ENCODE peak calls at places on chromosomes 2 and 18, in eight cellular contexts. One of them, this sample, is unnamed.
A peak's percentile ranks its signal among the peaks of the same experiment; 100 is the strongest.

GRCh38 chr2:119214453-119214852 is 9.2 kb upstream of the STEAP3 start:
- DNase-seq in bronchial epithelial cell: no peak
- DNase-seq in OCI-LY7: no peak
- DNase-seq in aorta: no peak
- DNase-seq in PC-9: no peak
- DNase-seq in cardiac muscle cell: no peak
- DNase-seq in brain microvascular endothelial cell: no peak
- DNase-seq in A673: no peak
- DNase-seq in this sample: no peak

GRCh38 chr2:181458881-181459280 is 1.7 kb downstream of the ITGA4 start:
- DNase-seq in aorta: no peak
- DNase-seq in bronchial epithelial cell: peak; percentile 50
- DNase-seq in OCI-LY7: no peak
- DNase-seq in cardiac muscle cell: no peak
- DNase-seq in A673: no peak
- DNase-seq in PC-9: no peak
- DNase-seq in brain microvascular endothelial cell: no peak
- DNase-seq in this sample: no peak

GRCh38 chr2:47339745-47340541 is 63.0 kb upstream of the MSH2 start:
- DNase-seq in OCI-LY7: no peak
- DNase-seq in aorta: no peak
- DNase-seq in A673: no peak
- DNase-seq in brain microvascular endothelial cell: peak; percentile 68
- DNase-seq in PC-9: peak; percentile 100
- DNase-seq in bronchial epithelial cell: peak; percentile 100
- DNase-seq in cardiac muscle cell: peak; percentile 24
- DNase-seq in this sample: peak; percentile 55

GRCh38 chr18:45636110-45636509 is 20.8 kb downstream of the SLC14A2 start:
- DNase-seq in PC-9: no peak
- DNase-seq in brain microvascular endothelial cell: no peak
- DNase-seq in OCI-LY7: no peak
- DNase-seq in A673: peak; percentile 34
- DNase-seq in cardiac muscle cell: no peak
- DNase-seq in aorta: no peak
- DNase-seq in bronchial epithelial cell: peak; percentile 60
- DNase-seq in this sample: no peak

GRCh38 chr2:128695646-128696240 is 377.1 kb upstream of the HS6ST1 start:
- DNase-seq in bronchial epithelial cell: no peak
- DNase-seq in brain microvascular endothelial cell: no peak
- DNase-seq in cardiac muscle cell: no peak
- DNase-seq in aorta: no peak
- DNase-seq in A673: no peak
- DNase-seq in PC-9: no peak
- DNase-seq in OCI-LY7: no peak
- DNase-seq in this sample: no peak

GRCh38 chr18:24112874-24113615 is 25.8 kb upstream of the CABYR start:
- DNase-seq in PC-9: peak; percentile 88
- DNase-seq in brain microvascular endothelial cell: peak; percentile 56
- DNase-seq in aorta: no peak
- DNase-seq in OCI-LY7: no peak
- DNase-seq in A673: no peak
- DNase-seq in cardiac muscle cell: no peak
- DNase-seq in bronchial epithelial cell: peak; percentile 74
- DNase-seq in this sample: peak; percentile 1

GRCh38 chr2:207847807-207848544 is 78.3 kb upstream of the FZD5 start:
- DNase-seq in aorta: no peak
- DNase-seq in PC-9: peak; percentile 96
- DNase-seq in brain microvascular endothelial cell: peak; percentile 8
- DNase-seq in cardiac muscle cell: peak; percentile 87
- DNase-seq in A673: no peak
- DNase-seq in bronchial epithelial cell: peak; percentile 98
- DNase-seq in OCI-LY7: no peak
- DNase-seq in this sample: peak; percentile 72

GRCh38 chr18:79555885-79556284 is 123.7 kb upstream of the CTDP1 start:
- DNase-seq in bronchial epithelial cell: no peak
- DNase-seq in A673: no peak
- DNase-seq in PC-9: no peak
- DNase-seq in brain microvascular endothelial cell: no peak
- DNase-seq in OCI-LY7: no peak
- DNase-seq in cardiac muscle cell: no peak
- DNase-seq in aorta: peak; percentile 61
- DNase-seq in this sample: no peak

GRCh38 chr2:134760385-134760784 is 41.6 kb upstream of the TMEM163 start:
- DNase-seq in cardiac muscle cell: no peak
- DNase-seq in brain microvascular endothelial cell: no peak
- DNase-seq in aorta: no peak
- DNase-seq in bronchial epithelial cell: no peak
- DNase-seq in PC-9: no peak
- DNase-seq in A673: no peak
- DNase-seq in OCI-LY7: no peak
- DNase-seq in this sample: no peak

GRCh38 chr2:65045651-65046050 is 10.6 kb upstream of the CEP68 start:
- DNase-seq in A673: no peak
- DNase-seq in aorta: no peak
- DNase-seq in bronchial epithelial cell: no peak
- DNase-seq in cardiac muscle cell: peak; percentile 48
- DNase-seq in PC-9: no peak
- DNase-seq in OCI-LY7: no peak
- DNase-seq in brain microvascular endothelial cell: peak; percentile 41
- DNase-seq in this sample: no peak

GRCh38 chr2:102166189-102166845 is 20.5 kb upstream of the IL1RL2 start:
- DNase-seq in cardiac muscle cell: no peak
- DNase-seq in OCI-LY7: no peak
- DNase-seq in brain microvascular endothelial cell: peak; percentile 57
- DNase-seq in aorta: no peak
- DNase-seq in A673: peak; percentile 8
- DNase-seq in bronchial epithelial cell: peak; percentile 61
- DNase-seq in PC-9: no peak
- DNase-seq in this sample: peak; percentile 58

GRCh38 chr2:95374029-95374428 is 28.5 kb upstream of the FAHD2A start:
- DNase-seq in OCI-LY7: no peak
- DNase-seq in brain microvascular endothelial cell: no peak
- DNase-seq in PC-9: no peak
- DNase-seq in bronchial epithelial cell: no peak
- DNase-seq in A673: no peak
- DNase-seq in cardiac muscle cell: no peak
- DNase-seq in aorta: peak; percentile 24
- DNase-seq in this sample: no peak

GRCh38 chr2:37471994-37472393 is 127.6 kb downstream of the QPCT start:
- DNase-seq in bronchial epithelial cell: peak; percentile 76
- DNase-seq in PC-9: peak; percentile 85
- DNase-seq in brain microvascular endothelial cell: peak; percentile 84
- DNase-seq in aorta: no peak
- DNase-seq in OCI-LY7: no peak
- DNase-seq in cardiac muscle cell: peak; percentile 60
- DNase-seq in A673: no peak
- DNase-seq in this sample: no peak

GRCh38 chr18:76428396-76429261 is 66.4 kb downstream of the ZNF516 start:
- DNase-seq in brain microvascular endothelial cell: peak; percentile 22
- DNase-seq in aorta: no peak
- DNase-seq in OCI-LY7: no peak
- DNase-seq in A673: no peak
- DNase-seq in PC-9: no peak
- DNase-seq in cardiac muscle cell: no peak
- DNase-seq in bronchial epithelial cell: no peak
- DNase-seq in this sample: no peak

DNA sequence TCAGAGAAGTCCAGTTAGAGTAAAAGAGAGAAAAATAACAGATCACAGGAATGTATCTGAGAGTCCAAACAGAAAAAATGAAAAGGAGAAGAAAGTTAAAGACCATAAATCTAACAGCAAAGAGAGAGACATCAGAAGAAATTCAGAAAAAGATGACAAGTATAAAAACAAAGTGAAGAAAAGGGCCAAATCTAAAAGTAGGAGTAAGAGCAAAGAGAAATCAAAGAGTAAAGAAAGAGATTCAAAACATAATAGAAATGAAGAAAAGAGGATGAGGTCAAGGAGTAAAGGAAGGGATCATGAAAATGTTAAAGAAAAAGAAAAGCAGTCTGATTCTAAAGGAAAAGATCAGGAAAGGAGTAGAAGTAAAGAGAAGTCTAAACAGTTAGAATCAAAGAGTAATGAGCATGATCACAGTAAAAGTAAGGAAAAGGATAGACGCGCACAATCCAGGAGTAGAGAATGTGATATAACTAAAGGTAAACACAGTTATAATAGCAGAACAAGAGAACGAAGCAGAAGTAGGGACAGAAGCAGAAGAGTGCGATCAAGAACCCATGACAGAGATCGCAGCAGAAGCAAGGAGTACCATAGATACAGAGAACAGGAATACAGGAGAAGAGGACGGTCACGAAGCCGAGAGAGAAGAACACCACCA is 52.4 kb downstream of the PPIG start:
- DNase-seq in A673: no peak
- DNase-seq in OCI-LY7: no peak
- DNase-seq in cardiac muscle cell: no peak
- DNase-seq in bronchial epithelial cell: no peak
- DNase-seq in PC-9: no peak
- DNase-seq in aorta: no peak
- DNase-seq in brain microvascular endothelial cell: no peak
- DNase-seq in this sample: no peak
- H3K36me3 ChIP-seq in A673: peaks cover 53% of the 10 kb centered on the region
- H3K36me3 ChIP-seq in OCI-LY7: peaks cover 75% of the 10 kb centered on the region
- H3K36me3 ChIP-seq in cardiac muscle cell: peaks cover 47% of the 10 kb centered on the region
- H3K36me3 ChIP-seq in bronchial epithelial cell: peaks cover 4% of the 10 kb centered on the region
- H3K36me3 ChIP-seq in PC-9: peaks cover 18% of the 10 kb centered on the region
- H3K36me3 ChIP-seq in aorta: no peaks in the 10 kb centered on the region
- H3K36me3 ChIP-seq in brain microvascular endothelial cell: peaks cover 17% of the 10 kb centered on the region
- H3K36me3 ChIP-seq in this sample: no peaks in the 10 kb centered on the region

GRCh38 chr18:12274793-12275192 is 20.6 kb downstream of the CIDEA start:
- DNase-seq in aorta: no peak
- DNase-seq in cardiac muscle cell: no peak
- DNase-seq in bronchial epithelial cell: no peak
- DNase-seq in OCI-LY7: no peak
- DNase-seq in brain microvascular endothelial cell: no peak
- DNase-seq in A673: no peak
- DNase-seq in PC-9: no peak
- DNase-seq in this sample: no peak

GRCh38 chr18:12276736-12277554 is 22.8 kb downstream of the CIDEA start:
- DNase-seq in cardiac muscle cell: no peak
- DNase-seq in OCI-LY7: no peak
- DNase-seq in bronchial epithelial cell: no peak
- DNase-seq in brain microvascular endothelial cell: no peak
- DNase-seq in PC-9: no peak
- DNase-seq in aorta: no peak
- DNase-seq in A673: no peak
- DNase-seq in this sample: no peak

GRCh38 chr18:12271376-12272235 is 17.4 kb downstream of the CIDEA start:
- DNase-seq in cardiac muscle cell: peak; percentile 88
- DNase-seq in PC-9: peak; percentile 60
- DNase-seq in A673: peak; percentile 88
- DNase-seq in aorta: peak; percentile 93
- DNase-seq in bronchial epithelial cell: peak; percentile 54
- DNase-seq in brain microvascular endothelial cell: peak; percentile 60
- DNase-seq in OCI-LY7: peak; percentile 69
- DNase-seq in this sample: peak; percentile 88
- H3K4me3 ChIP-seq in cardiac muscle cell: peak overlapping the region; percentile 62
- H3K4me3 ChIP-seq in PC-9: peak overlapping the region; percentile 70
- H3K4me3 ChIP-seq in A673: peak overlapping the region; percentile 56
- H3K4me3 ChIP-seq in aorta: peak overlapping the region; percentile 14
- H3K4me3 ChIP-seq in bronchial epithelial cell: peak overlapping the region; percentile 40
- H3K4me3 ChIP-seq in brain microvascular endothelial cell: peak overlapping the region; percentile 40
- H3K4me3 ChIP-seq in OCI-LY7: peak overlapping the region; percentile 60
- H3K4me3 ChIP-seq in this sample: peak overlapping the region; percentile 44

GRCh38 chr18:2704541-2704940 is 49.0 kb downstream of the SMCHD1 start:
- DNase-seq in brain microvascular endothelial cell: no peak
- DNase-seq in PC-9: no peak
- DNase-seq in bronchial epithelial cell: no peak
- DNase-seq in aorta: no peak
- DNase-seq in A673: no peak
- DNase-seq in cardiac muscle cell: no peak
- DNase-seq in OCI-LY7: no peak
- DNase-seq in this sample: no peak

GRCh38 chr18:2706903-2707302 is 51.4 kb downstream of the SMCHD1 start:
- DNase-seq in OCI-LY7: no peak
- DNase-seq in aorta: no peak
- DNase-seq in bronchial epithelial cell: no peak
- DNase-seq in cardiac muscle cell: peak; percentile 3
- DNase-seq in brain microvascular endothelial cell: no peak
- DNase-seq in A673: peak; percentile 4
- DNase-seq in PC-9: no peak
- DNase-seq in this sample: no peak

GRCh38 chr18:2707559-2708168 is 52.1 kb downstream of the SMCHD1 start:
- DNase-seq in OCI-LY7: no peak
- DNase-seq in brain microvascular endothelial cell: no peak
- DNase-seq in bronchial epithelial cell: no peak
- DNase-seq in cardiac muscle cell: peak; percentile 11
- DNase-seq in PC-9: no peak
- DNase-seq in A673: no peak
- DNase-seq in aorta: no peak
- DNase-seq in this sample: no peak

GRCh38 chr18:2714140-2714539 is 58.6 kb downstream of the SMCHD1 start:
- DNase-seq in brain microvascular endothelial cell: no peak
- DNase-seq in PC-9: no peak
- DNase-seq in bronchial epithelial cell: no peak
- DNase-seq in cardiac muscle cell: no peak
- DNase-seq in A673: no peak
- DNase-seq in OCI-LY7: no peak
- DNase-seq in aorta: no peak
- DNase-seq in this sample: no peak

GRCh38 chr18:2709316-2709715 is 53.8 kb downstream of the SMCHD1 start:
- DNase-seq in bronchial epithelial cell: no peak
- DNase-seq in cardiac muscle cell: peak; percentile 64
- DNase-seq in A673: no peak
- DNase-seq in PC-9: no peak
- DNase-seq in OCI-LY7: no peak
- DNase-seq in aorta: no peak
- DNase-seq in brain microvascular endothelial cell: no peak
- DNase-seq in this sample: no peak
- H3K36me3 ChIP-seq in bronchial epithelial cell: peaks cover 3% of the 10 kb centered on the region
- H3K36me3 ChIP-seq in cardiac muscle cell: peaks cover 45% of the 10 kb centered on the region
- H3K36me3 ChIP-seq in A673: peaks cover 61% of the 10 kb centered on the region
- H3K36me3 ChIP-seq in PC-9: peaks cover 37% of the 10 kb centered on the region
- H3K36me3 ChIP-seq in OCI-LY7: peaks cover 96% of the 10 kb centered on the region
- H3K36me3 ChIP-seq in aorta: no peaks in the 10 kb centered on the region
- H3K36me3 ChIP-seq in brain microvascular endothelial cell: peaks cover 14% of the 10 kb centered on the region
- H3K36me3 ChIP-seq in this sample: peaks cover 2% of the 10 kb centered on the region

GRCh38 chr2:201881382-201881720 is 75.0 kb downstream of the CDK15 start:
- DNase-seq in A673: peak; percentile 60
- DNase-seq in cardiac muscle cell: no peak
- DNase-seq in PC-9: no peak
- DNase-seq in brain microvascular endothelial cell: no peak
- DNase-seq in OCI-LY7: no peak
- DNase-seq in aorta: no peak
- DNase-seq in bronchial epithelial cell: no peak
- DNase-seq in this sample: no peak

GRCh38 chr2:201883559-201883958 is 77.2 kb downstream of the CDK15 start:
- DNase-seq in bronchial epithelial cell: no peak
- DNase-seq in brain microvascular endothelial cell: no peak
- DNase-seq in A673: no peak
- DNase-seq in cardiac muscle cell: no peak
- DNase-seq in OCI-LY7: no peak
- DNase-seq in aorta: no peak
- DNase-seq in PC-9: no peak
- DNase-seq in this sample: no peak

GRCh38 chr2:201881731-201882130 is 75.4 kb downstream of the CDK15 start:
- DNase-seq in OCI-LY7: no peak
- DNase-seq in brain microvascular endothelial cell: no peak
- DNase-seq in A673: peak; percentile 39
- DNase-seq in cardiac muscle cell: peak; percentile 12
- DNase-seq in aorta: no peak
- DNase-seq in bronchial epithelial cell: no peak
- DNase-seq in PC-9: no peak
- DNase-seq in this sample: no peak

GRCh38 chr2:201883970-201884369 is 77.6 kb downstream of the CDK15 start:
- DNase-seq in A673: peak; percentile 35
- DNase-seq in bronchial epithelial cell: no peak
- DNase-seq in aorta: no peak
- DNase-seq in OCI-LY7: no peak
- DNase-seq in PC-9: no peak
- DNase-seq in cardiac muscle cell: no peak
- DNase-seq in brain microvascular endothelial cell: no peak
- DNase-seq in this sample: no peak

GRCh38 chr2:201882353-201883095 is 76.2 kb downstream of the CDK15 start:
- DNase-seq in OCI-LY7: peak; percentile 43
- DNase-seq in A673: peak; percentile 96
- DNase-seq in PC-9: no peak
- DNase-seq in brain microvascular endothelial cell: peak; percentile 56
- DNase-seq in cardiac muscle cell: peak; percentile 54
- DNase-seq in bronchial epithelial cell: no peak
- DNase-seq in aorta: no peak
- DNase-seq in this sample: no peak
- H3K4me3 ChIP-seq in OCI-LY7: no peak overlapping the region
- H3K4me3 ChIP-seq in A673: peak overlapping the region; percentile 22
- H3K4me3 ChIP-seq in PC-9: no peak overlapping the region
- H3K4me3 ChIP-seq in brain microvascular endothelial cell: peak overlapping the region; percentile 20
- H3K4me3 ChIP-seq in cardiac muscle cell: no peak overlapping the region
- H3K4me3 ChIP-seq in bronchial epithelial cell: no peak overlapping the region
- H3K4me3 ChIP-seq in aorta: no peak overlapping the region
- H3K4me3 ChIP-seq in this sample: no peak overlapping the region

This sample was measured in Caco-2.